ENCODE peak calls at places on chromosomes 7 and 10, in four cellular contexts. G is CD8-positive, alpha-beta T cell; P is upper lobe of right lung; D is GM20000. K is an unnamed sample.

GRCh38 chr7:143510854-143511592 is 33.4 kb downstream of the TAS2R41 start:
- DNase-seq in G (no peak), P (no peak), D (no peak), K (no peak)

GRCh38 chr10:93397020-93397419 is 85.1 kb downstream of the MYOF start:
- DNase-seq in G (no peak), P (no peak), D (no peak), K (no peak)

GRCh38 chr10:101227765-101228681 is 1.2 kb downstream of the LBX1 start:
- DNase-seq in G (no peak), P (no peak), D (peak), K (no peak)

GRCh38 chr7:7639421-7639820 is 1.1 kb upstream of the UMAD1 start:
- DNase-seq in G (no peak), P (no peak), D (no peak), K (no peak)

GRCh38 chr10:117334075-117334474 is 41.2 kb downstream of the PDZD8 start:
- DNase-seq in G (no peak), P (no peak), D (no peak), K (no peak)

GRCh38 chr7:43612128-43612527 is 29.2 kb downstream of the STK17A start:
- DNase-seq in G (no peak), P (no peak), D (no peak), K (no peak)

GRCh38 chr10:124903119-124903518 is 38.8 kb upstream of the ZRANB1 start:
- DNase-seq in G (no peak), P (no peak), D (no peak), K (no peak)

GRCh38 chr7:4694653-4695335 is 12.7 kb downstream of the FOXK1 start:
- DNase-seq in G (no peak), P (no peak), D (no peak), K (no peak)

DNA sequence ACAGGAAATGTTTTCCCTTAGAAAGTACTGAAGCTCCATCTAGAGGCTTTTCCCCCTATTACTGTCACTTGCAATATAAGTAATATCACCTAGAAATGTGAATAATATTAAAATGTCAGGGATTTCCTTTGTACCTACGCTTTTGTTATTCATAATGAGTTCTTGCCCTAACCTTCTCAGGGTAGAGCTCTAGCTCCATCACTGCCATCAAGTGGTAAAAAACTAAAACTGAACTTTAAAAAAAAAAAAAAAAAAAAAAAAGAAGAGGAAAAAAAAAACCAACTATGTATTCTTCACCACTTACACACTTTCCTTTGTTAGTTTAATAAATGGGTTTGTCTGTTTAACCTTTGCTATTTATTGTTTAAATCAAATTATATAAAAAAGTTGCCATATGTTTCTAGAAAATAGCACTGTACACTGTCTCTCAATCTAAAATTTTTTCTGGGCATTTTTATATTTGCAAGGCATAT is 49.9 kb downstream of the DNAJC1 start:
- DNase-seq in G (no peak), P (no peak), D (peak), K (no peak)
- TF ChIP-seq CTCF in G (peak), P (peak), D (no peak), K (no peak)

DNA sequence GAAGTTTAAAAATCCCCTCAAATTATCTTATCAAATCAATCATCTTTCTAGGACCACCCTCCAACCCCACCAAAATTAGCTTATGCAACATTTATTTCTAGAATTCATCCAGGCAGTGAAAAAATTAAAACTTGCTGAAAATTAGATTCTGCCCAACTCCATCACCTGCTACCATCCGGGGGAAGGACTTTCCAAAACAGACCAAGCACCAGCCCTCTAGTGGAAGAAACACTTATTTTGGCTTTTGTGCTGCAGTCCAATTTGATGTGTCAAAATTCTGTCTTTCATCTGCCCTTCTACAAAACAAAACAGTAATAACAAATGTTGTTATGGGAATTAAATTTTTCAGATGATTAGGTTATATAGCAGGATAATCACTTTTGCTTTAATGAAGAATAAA is 35.1 kb downstream of the GCC1 start:
- DNase-seq in G (no peak), P (no peak), D (no peak), K (no peak)
- TF ChIP-seq CTCF in G (no peak), P (no peak), D (no peak), K (no peak)

GRCh38 chr7:99461221-99461620 is 4.7 kb downstream of the ATP5MF start:
- DNase-seq in G (no peak), P (no peak), D (no peak), K (no peak)

GRCh38 chr7:99460651-99461050 is 5.3 kb downstream of the ATP5MF start:
- DNase-seq in G (no peak), P (no peak), D (no peak), K (no peak)

GRCh38 chr7:99457646-99458493 is 8.1 kb downstream of the ATP5MF start:
- DNase-seq in G (no peak), P (no peak), D (no peak), K (no peak)

GRCh38 chr7:99457050-99457645 is 8.8 kb downstream of the ATP5MF start:
- DNase-seq in G (no peak), P (no peak), D (no peak), K (no peak)

DNA sequence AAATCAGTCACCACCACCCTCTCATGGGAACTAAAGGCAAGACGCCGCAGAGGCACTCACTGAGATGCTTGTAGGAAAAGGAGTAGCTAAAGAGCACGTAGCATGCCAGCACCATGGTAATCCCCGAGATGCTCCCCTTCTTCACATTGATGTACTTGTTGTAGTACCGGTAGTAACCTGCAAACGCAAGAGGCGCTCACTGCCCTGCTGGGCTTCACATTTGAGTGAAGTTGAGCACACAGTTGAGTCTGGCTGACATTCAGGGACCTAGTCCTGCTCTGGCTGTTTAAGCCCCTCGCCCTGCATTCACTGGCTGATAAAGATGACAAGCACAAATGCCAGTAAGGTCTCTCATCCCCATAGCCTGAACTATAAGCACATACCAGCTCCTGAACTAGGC is 6.9 kb downstream of the ATP5MF start:
- DNase-seq in G (no peak), P (no peak), D (no peak), K (no peak)
- TF ChIP-seq CTCF in G (peak), P (no peak), D (peak), K (no peak)

DNA sequence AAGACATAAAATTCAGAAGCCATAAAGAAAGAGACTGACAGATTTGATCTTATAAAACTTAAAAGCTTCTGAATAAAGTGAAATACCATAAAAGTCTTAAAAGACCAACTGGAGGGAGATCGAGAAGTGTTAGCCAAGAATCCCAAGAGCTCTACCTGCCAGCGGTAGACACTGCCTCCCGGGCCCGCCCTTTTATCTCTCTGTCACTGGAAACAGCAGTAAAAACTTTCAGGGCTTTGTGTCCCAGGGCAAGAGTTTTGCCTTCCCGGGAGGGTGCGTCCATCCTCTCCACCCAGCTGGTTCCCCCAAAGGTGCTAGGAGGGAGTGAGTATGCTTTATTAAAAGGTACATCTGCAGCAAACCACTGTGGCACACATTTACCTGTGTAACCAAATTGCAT is 5.8 kb downstream of the PLA2G12B start:
- DNase-seq in G (no peak), P (no peak), D (no peak), K (no peak)
- TF ChIP-seq CTCF in G (no peak), P (no peak), D (no peak), K (no peak)

GRCh38 chr10:85789125-85789524 is 577.5 kb downstream of the GRID1 start:
- DNase-seq in G (no peak), P (no peak), D (no peak), K (no peak)

GRCh38 chr10:85794553-85794952 is 572.0 kb downstream of the GRID1 start:
- DNase-seq in G (no peak), P (no peak), D (no peak), K (no peak)

GRCh38 chr10:85790155-85790789 is 576.3 kb downstream of the GRID1 start:
- DNase-seq in G (no peak), P (no peak), D (no peak), K (no peak)

GRCh38 chr10:85792533-85792858 is 574.1 kb downstream of the GRID1 start:
- DNase-seq in G (no peak), P (no peak), D (no peak), K (no peak)

GRCh38 chr10:85791846-85792532 is 574.6 kb downstream of the GRID1 start:
- DNase-seq in G (no peak), P (no peak), D (no peak), K (no peak)
- TF ChIP-seq CTCF in G (no peak), P (peak), D (no peak), K (no peak)

GRCh38 chr10:287029-287428 is 151.8 kb downstream of the ZMYND11 start:
- DNase-seq in G (no peak), P (no peak), D (no peak), K (no peak)

GRCh38 chr10:288605-289200 is 153.4 kb downstream of the ZMYND11 start:
- DNase-seq in G (no peak), P (no peak), D (no peak), K (no peak)

GRCh38 chr10:289581-289980 is 154.3 kb downstream of the ZMYND11 start:
- DNase-seq in G (no peak), P (no peak), D (no peak), K (no peak)

GRCh38 chr10:290026-290725 is 154.9 kb downstream of the ZMYND11 start:
- DNase-seq in G (no peak), P (no peak), D (no peak), K (no peak)

GRCh38 chr10:287814-288213 is 152.6 kb downstream of the ZMYND11 start:
- DNase-seq in G (no peak), P (no peak), D (no peak), K (no peak)
- TF ChIP-seq CTCF in G (no peak), P (no peak), D (no peak), K (no peak)

DNA sequence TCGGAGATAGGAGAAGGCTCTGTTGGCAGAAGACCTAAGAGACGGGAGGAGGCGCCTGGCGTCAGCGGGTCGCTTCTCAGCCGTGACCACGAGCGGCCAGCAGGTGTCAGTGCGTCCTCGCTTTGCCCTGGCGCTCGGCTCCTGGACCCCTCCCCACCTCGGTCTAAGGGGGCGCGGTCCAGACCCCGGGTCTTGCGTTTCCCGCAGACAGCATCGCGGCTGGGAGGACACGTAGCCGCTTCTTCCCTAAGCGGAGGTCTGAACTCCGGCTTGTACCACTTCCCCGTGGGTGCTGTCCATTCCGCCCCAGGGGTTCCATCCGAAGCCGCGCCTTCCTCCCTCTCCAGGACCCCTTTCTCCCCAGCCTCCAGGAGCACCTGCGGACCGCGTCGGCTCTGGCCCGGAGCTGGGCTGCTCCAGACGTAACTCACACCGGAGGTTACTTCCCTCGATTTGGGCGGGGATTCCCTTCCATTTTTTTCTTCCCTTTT is 593 bp upstream of the ADRA2A start:
- DNase-seq in G (peak), P (peak), D (peak), K (peak)
- TF ChIP-seq CTCF in G (peak), P (peak), D (peak), K (peak)